ENCODE peak calls at places on chromosomes 2 and 18, in five cellular contexts. N is OCI-LY7, S is fibroblast of lung, W is HepG2, V is IMR-90. Q is an unnamed sample. For H3K9me3, the result is how much of the 10 kb centered on the place peaks cover.

GRCh38 chr2:96305979-96306308 is 598 bp upstream of the SNRNP200 start:
- DNase-seq in N (peak), S (no peak), W (no peak), V (no peak), Q (no peak)

GRCh38 chr18:2207294-2207693 is 364.0 kb downstream of the METTL4 start:
- DNase-seq in N (no peak), S (no peak), W (peak), V (no peak), Q (no peak)

GRCh38 chr2:85545780-85546240 is 6.8 kb downstream of the MAT2A start:
- DNase-seq in N (no peak), S (no peak), W (no peak), V (no peak), Q (no peak)

GRCh38 chr2:14804912-14805311 is 172.4 kb downstream of the LRATD1 start:
- DNase-seq in N (no peak), S (no peak), W (no peak), V (no peak), Q (no peak)

GRCh38 chr2:161586517-161587167 is 37.6 kb upstream of the SLC4A10 start:
- DNase-seq in N (peak), S (peak), W (peak), V (peak), Q (no peak)

GRCh38 chr2:37802106-37802791 is 122.8 kb upstream of the RMDN2 start:
- DNase-seq in N (no peak), S (peak), W (no peak), V (peak), Q (peak)

GRCh38 chr2:138396843-138397242 is 104.7 kb upstream of the SPOPL start:
- DNase-seq in N (no peak), S (no peak), W (no peak), V (no peak), Q (no peak)

GRCh38 chr18:63725682-63726480 is 23.1 kb downstream of the SERPINB11 start:
- DNase-seq in N (no peak), S (peak), W (no peak), V (no peak), Q (no peak)

GRCh38 chr2:159290289-159290907 is 3.9 kb upstream of the WDSUB1 start:
- DNase-seq in N (peak), S (peak), W (peak), V (peak), Q (no peak)

GRCh38 chr18:50011813-50012445 is 183.0 kb downstream of the MYO5B start:
- DNase-seq in N (no peak), S (peak), W (peak), V (peak), Q (no peak)

GRCh38 chr2:113760400-113760799 is 4.0 kb upstream of the SLC35F5 start:
- DNase-seq in N (no peak), S (peak), W (no peak), V (peak), Q (no peak)

GRCh38 chr2:105141099-105141614 is 100.4 kb upstream of the GPR45 start:
- DNase-seq in N (no peak), S (no peak), W (no peak), V (no peak), Q (no peak)

GRCh38 chr18:7537145-7537544 is 30.0 kb upstream of the PTPRM start:
- DNase-seq in N (no peak), S (no peak), W (no peak), V (no peak), Q (no peak)

DNA sequence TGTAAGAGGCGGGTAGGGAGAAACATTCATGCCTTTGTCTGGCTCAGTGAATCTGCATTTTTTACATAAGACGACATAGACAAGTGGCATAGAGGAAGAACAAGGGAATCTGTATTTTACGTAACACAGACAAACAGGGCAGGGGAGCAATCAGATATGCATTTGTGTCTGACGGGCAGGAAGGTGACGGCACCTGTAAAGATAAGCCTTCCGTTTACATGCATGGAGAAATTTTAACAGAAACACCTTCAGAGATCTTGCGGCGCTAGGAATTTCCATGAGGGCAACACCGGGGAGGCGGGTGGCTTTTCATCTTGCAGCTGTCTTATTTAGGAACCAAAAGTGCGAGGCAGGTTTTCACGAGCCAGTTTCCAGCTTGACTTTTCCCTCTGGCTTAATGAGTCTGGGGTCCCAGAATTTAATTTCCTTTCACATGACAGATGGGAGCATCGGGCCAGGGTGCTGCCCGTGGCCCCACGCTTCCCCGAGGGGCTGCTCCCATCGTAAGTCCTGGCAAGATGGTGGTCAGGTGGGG is 42.6 kb downstream of the RTP5 start:
- DNase-seq in N (no peak), S (no peak), W (peak), V (no peak), Q (no peak)
- H3K9me3 ChIP-seq in N (under half), S (under half), W (under half), V (under half), Q (under half)

DNA sequence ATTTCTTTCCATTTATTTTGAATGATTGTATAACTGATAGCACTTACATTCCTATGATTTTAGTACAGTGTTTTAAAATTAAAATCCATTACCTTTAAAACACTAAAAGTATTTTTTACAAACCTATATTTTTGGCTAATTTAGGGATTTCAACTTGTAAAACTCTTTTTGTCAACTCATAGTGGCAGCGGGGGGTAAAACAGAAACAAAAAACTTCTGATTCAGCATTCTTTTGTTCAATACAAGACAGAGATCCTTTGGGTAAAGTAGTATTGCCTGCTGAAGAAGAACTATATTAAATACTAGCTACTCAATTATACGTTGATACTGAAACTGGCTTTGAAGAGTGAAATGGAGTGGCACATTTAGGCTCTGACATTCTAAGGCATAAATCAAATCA is 437.4 kb upstream of the CDH19 start:
- DNase-seq in N (no peak), S (no peak), W (no peak), V (no peak), Q (no peak)
- H3K9me3 ChIP-seq in N (under half), S (under half), W (under half), V (under half), Q (under half)

GRCh38 chr18:44467718-44468117 is 213.0 kb upstream of the SETBP1 start:
- DNase-seq in N (no peak), S (no peak), W (no peak), V (no peak), Q (no peak)
- H3K9me3 ChIP-seq in N (under half), S (under half), W (half or more), V (under half), Q (under half)

GRCh38 chr2:134999536-134999935 is 47.7 kb downstream of the MAP3K19 start:
- DNase-seq in N (no peak), S (no peak), W (no peak), V (peak), Q (no peak)

GRCh38 chr2:135005753-135006152 is 41.5 kb downstream of the MAP3K19 start:
- DNase-seq in N (no peak), S (no peak), W (no peak), V (no peak), Q (no peak)

GRCh38 chr2:135004005-135004746 is 43.1 kb downstream of the MAP3K19 start:
- DNase-seq in N (peak), S (peak), W (peak), V (peak), Q (peak)

GRCh38 chr2:135002836-135003235 is 44.4 kb downstream of the MAP3K19 start:
- DNase-seq in N (peak), S (no peak), W (no peak), V (no peak), Q (no peak)
- H3K9me3 ChIP-seq in N (under half), S (under half), W (under half), V (under half), Q (under half)